ENCODE peak calls at places on chromosome 11, in eight cellular contexts. M is astrocyte of the hippocampus; Q is H9; W is stimulated activated CD4-positive, alpha-beta T cell treated with anti-CD3 and anti-CD28 coated beads, Interleukin-1b, Interleukin-23, amount 100 ng/mL, for 48 hours; S is KBM-7; J is suprapubic skin; R is cardiac fibroblast; Y is activated gamma-delta T cell. B is an unnamed sample.

GRCh38 chr11:64607381-64608259 is 16.6 kb downstream of the SLC22A12 start:
- DNase-seq in M (peak), Q (no peak), W (no peak), S (no peak), J (no peak), R (peak), Y (no peak), B (no peak)

GRCh38 chr11:36034572-36035331 is 90.9 kb downstream of the LDLRAD3 start:
- DNase-seq in M (peak), Q (no peak), W (no peak), S (no peak), J (no peak), R (peak), Y (no peak), B (no peak)

GRCh38 chr11:63769719-63770443 is 1.3 kb upstream of the ZFTA start:
- DNase-seq in M (peak), Q (peak), W (no peak), S (no peak), J (no peak), R (no peak), Y (no peak), B (no peak)

GRCh38 chr11:110435780-110436717 is 6.3 kb downstream of the FDX1 start:
- DNase-seq in M (peak), Q (no peak), W (no peak), S (no peak), J (no peak), R (peak), Y (no peak), B (peak)

GRCh38 chr11:8652140-8652539 is 30.3 kb downstream of the TRIM66 start:
- DNase-seq in M (peak), Q (no peak), W (no peak), S (no peak), J (no peak), R (peak), Y (no peak), B (no peak)

GRCh38 chr11:27215471-27216267 is 147.3 kb downstream of the CCDC34 start:
- DNase-seq in M (peak), Q (peak), W (no peak), S (no peak), J (no peak), R (peak), Y (no peak), B (no peak)

GRCh38 chr11:8092587-8093424 is 11.8 kb downstream of the TUB start:
- DNase-seq in M (peak), Q (peak), W (peak), S (peak), J (no peak), R (peak), Y (no peak), B (peak)

GRCh38 chr11:120883404-120884135 is 140.3 kb upstream of the TBCEL start:
- DNase-seq in M (peak), Q (peak), W (no peak), S (no peak), J (no peak), R (peak), Y (no peak), B (no peak)

B was measured in NB4.